ENCODE peak calls at places on chromosome 18, in seven cellular contexts. One of them, this sample, is unnamed.

GRCh38 chr18:3710712-3711269 is 260.8 kb downstream of the TGIF1 start:
- DNase-seq in activated CD8-positive, alpha-beta memory T cell treated with anti-CD3 and anti-CD28 coated beads, Interleukin-2, amount 50 U/mL, for 4 hours: no peak
- DNase-seq in IMR-90: no peak
- DNase-seq in BJ: no peak
- DNase-seq in mesenteric fat pad: no peak
- DNase-seq in HT1080: peak; percentile 17
- DNase-seq in SIG-M5: no peak
- DNase-seq in this sample: no peak

GRCh38 chr18:2920546-2921343 is 73.9 kb downstream of the EMILIN2 start:
- DNase-seq in activated CD8-positive, alpha-beta memory T cell treated with anti-CD3 and anti-CD28 coated beads, Interleukin-2, amount 50 U/mL, for 4 hours: no peak
- DNase-seq in IMR-90: no peak
- DNase-seq in BJ: no peak
- DNase-seq in mesenteric fat pad: no peak
- DNase-seq in HT1080: no peak
- DNase-seq in SIG-M5: no peak
- DNase-seq in this sample: no peak

GRCh38 chr18:61765097-61765496 is 127.7 kb downstream of the RNF152 start:
- DNase-seq in activated CD8-positive, alpha-beta memory T cell treated with anti-CD3 and anti-CD28 coated beads, Interleukin-2, amount 50 U/mL, for 4 hours: no peak
- DNase-seq in IMR-90: peak; percentile 81
- DNase-seq in BJ: peak; percentile 26
- DNase-seq in mesenteric fat pad: no peak
- DNase-seq in HT1080: peak; percentile 39
- DNase-seq in SIG-M5: no peak
- DNase-seq in this sample: no peak

GRCh38 chr18:42271656-42272355 is 316.8 kb downstream of the PIK3C3 start:
- DNase-seq in activated CD8-positive, alpha-beta memory T cell treated with anti-CD3 and anti-CD28 coated beads, Interleukin-2, amount 50 U/mL, for 4 hours: no peak
- DNase-seq in IMR-90: no peak
- DNase-seq in BJ: no peak
- DNase-seq in mesenteric fat pad: no peak
- DNase-seq in HT1080: no peak
- DNase-seq in SIG-M5: no peak
- DNase-seq in this sample: no peak

GRCh38 chr18:52992041-52992440 is 652.0 kb downstream of the DCC start:
- DNase-seq in activated CD8-positive, alpha-beta memory T cell treated with anti-CD3 and anti-CD28 coated beads, Interleukin-2, amount 50 U/mL, for 4 hours: no peak
- DNase-seq in IMR-90: no peak
- DNase-seq in BJ: no peak
- DNase-seq in mesenteric fat pad: no peak
- DNase-seq in HT1080: peak; percentile 21
- DNase-seq in SIG-M5: no peak
- DNase-seq in this sample: no peak

GRCh38 chr18:45761512-45762114 is 37.6 kb downstream of the SLC14A1 start:
- DNase-seq in activated CD8-positive, alpha-beta memory T cell treated with anti-CD3 and anti-CD28 coated beads, Interleukin-2, amount 50 U/mL, for 4 hours: no peak
- DNase-seq in IMR-90: no peak
- DNase-seq in BJ: no peak
- DNase-seq in mesenteric fat pad: no peak
- DNase-seq in HT1080: no peak
- DNase-seq in SIG-M5: no peak
- DNase-seq in this sample: no peak

GRCh38 chr18:6592522-6592921 is 137.0 kb upstream of the ARHGAP28 start:
- DNase-seq in activated CD8-positive, alpha-beta memory T cell treated with anti-CD3 and anti-CD28 coated beads, Interleukin-2, amount 50 U/mL, for 4 hours: no peak
- DNase-seq in IMR-90: no peak
- DNase-seq in BJ: no peak
- DNase-seq in mesenteric fat pad: no peak
- DNase-seq in HT1080: no peak
- DNase-seq in SIG-M5: no peak
- DNase-seq in this sample: no peak

GRCh38 chr18:46256078-46256477 is 151.9 kb downstream of the HAUS1 start:
- DNase-seq in activated CD8-positive, alpha-beta memory T cell treated with anti-CD3 and anti-CD28 coated beads, Interleukin-2, amount 50 U/mL, for 4 hours: no peak
- DNase-seq in IMR-90: no peak
- DNase-seq in BJ: no peak
- DNase-seq in mesenteric fat pad: no peak
- DNase-seq in HT1080: no peak
- DNase-seq in SIG-M5: no peak
- DNase-seq in this sample: no peak

GRCh38 chr18:48832961-48833700 is 117.6 kb downstream of the SMAD7 start:
- DNase-seq in activated CD8-positive, alpha-beta memory T cell treated with anti-CD3 and anti-CD28 coated beads, Interleukin-2, amount 50 U/mL, for 4 hours: peak; percentile 13
- DNase-seq in IMR-90: peak; percentile 67
- DNase-seq in BJ: no peak
- DNase-seq in mesenteric fat pad: peak; percentile 92
- DNase-seq in HT1080: peak; percentile 99
- DNase-seq in SIG-M5: no peak
- DNase-seq in this sample: no peak

GRCh38 chr18:51151568-51152511 is 45.6 kb downstream of the MEX3C start:
- DNase-seq in activated CD8-positive, alpha-beta memory T cell treated with anti-CD3 and anti-CD28 coated beads, Interleukin-2, amount 50 U/mL, for 4 hours: peak; percentile 88
- DNase-seq in IMR-90: no peak
- DNase-seq in BJ: no peak
- DNase-seq in mesenteric fat pad: no peak
- DNase-seq in HT1080: no peak
- DNase-seq in SIG-M5: no peak
- DNase-seq in this sample: no peak

GRCh38 chr18:21191596-21192307 is 50.3 kb upstream of the GREB1L start:
- DNase-seq in activated CD8-positive, alpha-beta memory T cell treated with anti-CD3 and anti-CD28 coated beads, Interleukin-2, amount 50 U/mL, for 4 hours: no peak
- DNase-seq in IMR-90: peak; percentile 55
- DNase-seq in BJ: no peak
- DNase-seq in mesenteric fat pad: no peak
- DNase-seq in HT1080: peak; percentile 45
- DNase-seq in SIG-M5: no peak
- DNase-seq in this sample: no peak

GRCh38 chr18:12426924-12427323 is 19.2 kb downstream of the PRELID3A start:
- DNase-seq in activated CD8-positive, alpha-beta memory T cell treated with anti-CD3 and anti-CD28 coated beads, Interleukin-2, amount 50 U/mL, for 4 hours: no peak
- DNase-seq in IMR-90: no peak
- DNase-seq in BJ: no peak
- DNase-seq in mesenteric fat pad: no peak
- DNase-seq in HT1080: peak; percentile 20
- DNase-seq in SIG-M5: no peak
- DNase-seq in this sample: no peak

GRCh38 chr18:52060612-52061259 is 279.3 kb upstream of the DCC start:
- DNase-seq in activated CD8-positive, alpha-beta memory T cell treated with anti-CD3 and anti-CD28 coated beads, Interleukin-2, amount 50 U/mL, for 4 hours: no peak
- DNase-seq in IMR-90: no peak
- DNase-seq in BJ: no peak
- DNase-seq in mesenteric fat pad: no peak
- DNase-seq in HT1080: no peak
- DNase-seq in SIG-M5: no peak
- DNase-seq in this sample: no peak

GRCh38 chr18:9446839-9447238 is 28.5 kb upstream of the RALBP1 start:
- DNase-seq in activated CD8-positive, alpha-beta memory T cell treated with anti-CD3 and anti-CD28 coated beads, Interleukin-2, amount 50 U/mL, for 4 hours: no peak
- DNase-seq in IMR-90: peak; percentile 17
- DNase-seq in BJ: no peak
- DNase-seq in mesenteric fat pad: no peak
- DNase-seq in HT1080: peak; percentile 26
- DNase-seq in SIG-M5: no peak
- DNase-seq in this sample: no peak

GRCh38 chr18:63980896-63981454 is 11.1 kb downstream of the SERPINB8 start:
- DNase-seq in activated CD8-positive, alpha-beta memory T cell treated with anti-CD3 and anti-CD28 coated beads, Interleukin-2, amount 50 U/mL, for 4 hours: no peak
- DNase-seq in IMR-90: no peak
- DNase-seq in BJ: no peak
- DNase-seq in mesenteric fat pad: no peak
- DNase-seq in HT1080: no peak
- DNase-seq in SIG-M5: peak; percentile 22
- DNase-seq in this sample: no peak